ENCODE peak calls at places on chromosomes 4 and X, in six cellular contexts. K is psoas muscle, B is breast epithelium, F is fibroblast of lung, L is GM23338, V is B cell. U is an unnamed sample.

GRCh38 chrX:81195712-81196111 is 6.0 kb downstream of the HMGN5 start:
- DNase-seq in K (no peak), B (no peak), F (peak), L (peak), V (peak), U (peak)

GRCh38 chrX:112761239-112762207 is 79.1 kb downstream of the AMOT start:
- DNase-seq in K (no peak), B (no peak), F (no peak), L (no peak), V (peak), U (no peak)

GRCh38 chr4:4321951-4322688 is 32.1 kb downstream of the ZBTB49 start:
- DNase-seq in K (no peak), B (no peak), F (no peak), L (no peak), V (no peak), U (no peak)

GRCh38 chrX:120556251-120556650 is 4.5 kb downstream of the CUL4B start:
- DNase-seq in K (no peak), B (no peak), F (no peak), L (no peak), V (no peak), U (no peak)

GRCh38 chr4:85243857-85244256 is 231.1 kb upstream of the ARHGAP24 start:
- DNase-seq in K (no peak), B (no peak), F (no peak), L (peak), V (no peak), U (no peak)

GRCh38 chrX:150647331-150647730 is 45.9 kb upstream of the MTMR1 start:
- DNase-seq in K (no peak), B (no peak), F (no peak), L (no peak), V (no peak), U (no peak)

GRCh38 chrX:151765026-151765425 is 30.5 kb downstream of the CNGA2 start:
- DNase-seq in K (no peak), B (no peak), F (no peak), L (no peak), V (no peak), U (no peak)

GRCh38 chr4:22238742-22239141 is 277.1 kb downstream of the ADGRA3 start:
- DNase-seq in K (no peak), B (no peak), F (no peak), L (peak), V (no peak), U (no peak)

GRCh38 chr4:41160010-41160789 is 54.1 kb downstream of the APBB2 start:
- DNase-seq in K (no peak), B (no peak), F (peak), L (no peak), V (no peak), U (no peak)

GRCh38 chrX:39418936-39419659 is 617.8 kb downstream of the MID1IP1 start:
- DNase-seq in K (no peak), B (no peak), F (no peak), L (peak), V (no peak), U (no peak)

GRCh38 chr4:56727150-56727549 is 46.1 kb upstream of the HOPX start:
- DNase-seq in K (no peak), B (no peak), F (peak), L (peak), V (no peak), U (no peak)
- TF ChIP-seq CTCF in K (no peak), B (no peak), F (no peak), L (peak), V (no peak), U (no peak)

DNA sequence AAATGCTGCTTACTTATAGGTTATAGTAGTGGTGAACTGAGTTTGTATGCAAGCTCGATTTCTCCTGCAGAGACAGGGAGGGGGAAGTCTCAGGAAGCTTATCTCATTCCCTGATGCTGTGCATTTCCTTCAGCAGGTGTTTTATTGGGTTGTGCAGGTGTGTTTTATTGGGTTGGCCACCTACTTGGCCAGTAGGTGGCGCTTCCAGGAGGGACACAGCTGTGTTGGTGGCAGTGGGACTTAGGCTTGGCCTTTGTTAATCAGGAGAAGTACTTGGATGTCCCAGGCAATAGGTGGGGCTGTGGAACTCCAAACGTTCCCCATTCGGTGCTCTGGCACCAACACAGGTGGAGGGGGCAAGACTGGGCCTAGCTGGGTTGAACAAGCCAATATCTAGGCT is 196.0 kb upstream of the DCAF8L1 start:
- DNase-seq in K (no peak), B (no peak), F (no peak), L (peak), V (no peak), U (no peak)
- TF ChIP-seq CTCF in K (peak), B (no peak), F (no peak), L (peak), V (no peak), U (peak)

DNA sequence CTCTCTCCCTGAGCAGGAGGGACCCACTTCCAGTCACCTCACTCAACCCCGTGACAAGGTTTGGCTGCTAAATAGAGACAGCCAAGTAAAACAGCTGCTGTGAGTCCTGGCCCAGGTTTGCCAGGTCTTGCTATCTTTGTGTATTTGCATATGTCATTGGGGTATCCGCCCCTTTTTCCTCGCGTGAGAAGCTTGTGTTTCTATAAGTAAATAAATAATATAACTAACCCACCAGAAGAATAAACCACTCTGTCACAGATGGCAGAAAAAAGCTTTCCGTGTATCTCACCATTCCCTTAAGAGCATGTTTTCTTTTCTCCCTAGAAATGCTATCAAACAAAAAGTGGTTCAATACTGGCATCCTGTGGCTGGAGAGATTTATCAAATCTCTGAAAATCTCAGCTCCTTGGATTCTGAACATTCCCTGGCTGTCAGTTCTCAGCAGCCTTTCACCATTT is 66.8 kb downstream of the SLC7A11 start:
- DNase-seq in K (no peak), B (no peak), F (peak), L (no peak), V (no peak), U (no peak)
- TF ChIP-seq CTCF in K (no peak), B (no peak), F (no peak), L (no peak), V (no peak), U (no peak)

DNA sequence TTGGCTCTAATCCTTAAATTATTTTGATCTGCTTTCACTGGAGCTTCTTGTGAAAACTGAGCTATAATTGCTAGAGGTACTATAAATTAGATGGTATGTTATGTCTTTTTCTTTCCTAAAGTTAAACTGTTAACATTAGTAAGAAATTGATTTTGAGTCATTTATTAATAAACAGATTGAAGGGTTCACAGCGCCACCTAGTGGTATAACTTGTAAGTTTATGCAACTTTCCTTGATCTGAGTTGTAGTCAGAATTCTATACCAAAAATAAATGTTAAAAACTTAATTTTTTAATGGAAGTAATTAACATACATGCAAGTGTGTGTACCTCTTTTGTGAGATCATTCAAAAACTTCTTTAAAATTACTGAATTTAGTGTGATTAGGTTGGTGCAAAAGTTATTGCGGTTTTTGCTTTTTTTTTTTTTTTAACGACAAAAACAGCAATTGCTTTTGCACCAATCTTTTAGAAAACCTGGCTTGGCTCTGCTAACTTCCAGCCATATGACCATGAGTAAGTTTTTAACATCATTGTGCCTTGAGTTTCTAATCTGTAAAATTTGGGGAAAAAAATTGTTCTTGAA is 151.5 kb downstream of the CENPC start:
- DNase-seq in K (no peak), B (no peak), F (peak), L (peak), V (no peak), U (peak)
- TF ChIP-seq CTCF in K (peak), B (peak), F (no peak), L (no peak), V (peak), U (peak)

DNA sequence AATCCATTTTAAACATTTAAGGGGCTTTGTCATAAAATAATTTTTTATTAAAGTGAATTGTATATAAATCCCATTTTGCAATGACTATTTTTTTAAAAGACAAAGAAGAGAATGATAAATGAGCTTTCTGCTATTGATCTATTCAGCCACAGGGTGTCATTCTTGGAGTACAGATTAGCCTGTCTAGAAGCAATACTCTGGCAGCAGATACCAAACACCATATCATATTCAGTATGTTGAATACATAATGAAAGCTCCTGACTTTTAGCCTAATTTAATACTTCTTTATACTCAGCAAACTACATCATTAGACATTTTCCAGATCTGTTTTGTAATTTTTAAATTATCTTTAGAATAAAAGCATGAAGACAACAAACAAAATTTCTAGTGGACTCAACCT is 496.3 kb downstream of the PDGFC start:
- DNase-seq in K (no peak), B (no peak), F (peak), L (no peak), V (no peak), U (peak)
- TF ChIP-seq CTCF in K (peak), B (peak), F (peak), L (peak), V (no peak), U (peak)

DNA sequence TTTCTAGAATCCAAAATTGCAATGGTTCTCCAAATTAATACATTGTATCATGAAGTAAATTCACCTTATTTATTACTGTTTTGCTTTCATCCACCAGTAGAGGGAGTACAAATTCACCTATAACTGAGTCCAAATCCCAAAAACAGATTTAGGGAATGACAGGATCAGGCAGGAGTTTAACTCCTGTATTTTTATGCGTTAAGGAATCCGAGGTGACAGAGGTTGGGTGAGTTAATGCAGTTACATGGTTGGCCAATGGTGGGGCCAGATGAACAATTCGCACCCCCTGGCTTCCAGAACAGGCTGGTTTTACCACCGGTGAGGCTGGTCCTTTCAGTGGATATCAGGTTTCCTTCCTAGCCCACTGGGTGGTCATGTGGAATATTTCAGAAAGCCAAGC is 82.4 kb downstream of the MTNR1A start:
- DNase-seq in K (no peak), B (no peak), F (peak), L (peak), V (no peak), U (no peak)
- TF ChIP-seq CTCF in K (peak), B (peak), F (peak), L (peak), V (no peak), U (peak)

DNA sequence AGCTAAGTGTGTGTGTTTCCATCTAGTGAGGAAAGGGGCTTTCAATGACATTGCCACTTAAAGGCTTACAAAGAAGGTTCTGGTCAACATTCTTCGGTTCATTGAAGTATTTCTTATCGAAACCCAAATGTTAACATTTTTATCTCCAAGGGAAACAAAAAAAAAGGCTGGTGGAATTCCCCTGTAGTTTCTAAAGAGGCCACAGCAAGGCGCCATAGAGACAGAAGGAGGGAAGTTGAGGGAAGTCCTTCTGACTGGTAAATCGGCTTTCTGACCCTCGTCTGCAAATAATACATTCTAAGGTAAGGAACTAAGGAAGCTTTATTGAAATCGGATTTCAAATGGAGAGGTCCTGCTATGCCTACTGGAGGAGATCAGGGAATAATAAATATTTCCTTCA is 1.7 kb upstream of the ZFP42 start:
- DNase-seq in K (no peak), B (no peak), F (peak), L (peak), V (no peak), U (no peak)
- TF ChIP-seq CTCF in K (no peak), B (no peak), F (no peak), L (peak), V (no peak), U (peak)

DNA sequence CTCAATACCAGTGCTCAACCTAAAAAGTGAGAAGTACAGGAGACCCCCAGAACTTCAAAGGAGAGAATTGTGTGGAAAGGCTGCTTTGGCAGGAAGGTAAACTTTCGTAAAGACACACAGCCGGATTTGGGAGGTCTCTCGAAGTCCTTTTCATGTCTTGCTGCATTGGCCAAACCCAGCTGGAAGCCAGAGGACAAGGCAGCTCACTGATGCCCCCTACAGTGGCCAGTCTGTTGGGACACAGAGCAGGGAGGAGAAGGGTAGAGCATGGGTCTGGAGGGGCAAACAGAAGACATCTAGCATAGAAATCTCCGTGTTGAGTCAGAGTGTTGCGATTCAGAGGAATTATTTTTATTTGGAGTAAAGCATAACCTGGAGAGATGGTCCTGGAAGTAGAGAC is 198.9 kb downstream of the ANK2 start:
- DNase-seq in K (peak), B (no peak), F (no peak), L (peak), V (no peak), U (peak)
- TF ChIP-seq CTCF in K (peak), B (no peak), F (no peak), L (peak), V (no peak), U (no peak)

GRCh38 chrX:54447461-54447860 is 7.3 kb downstream of the TSR2 start:
- DNase-seq in K (no peak), B (no peak), F (peak), L (peak), V (no peak), U (no peak)
- TF ChIP-seq CTCF in K (no peak), B (no peak), F (no peak), L (peak), V (no peak), U (no peak)

U was measured in Calu3.